ENCODE peak calls at places on chromosome 12, in four cellular contexts. E is upper lobe of left lung, T is adrenal gland, K is astrocyte. L is an unnamed sample.

GRCh38 chr12:75759842-75760260 is 248.4 kb upstream of the KRR1 start:
- DNase-seq in E (no peak), T (no peak), K (peak; percentile 91), L (peak; percentile 72)

GRCh38 chr12:53004178-53004577 is 2.1 kb upstream of the EIF4B start:
- DNase-seq in E (no peak), T (peak; percentile 62), K (no peak), L (no peak)

GRCh38 chr12:77847665-77848431 is 17.2 kb downstream of the NAV3 start:
- DNase-seq in E (no peak), T (no peak), K (peak; percentile 97), L (peak; percentile 78)

GRCh38 chr12:44157359-44157758 is 321.5 kb downstream of the TMEM117 start:
- DNase-seq in E (no peak), T (no peak), K (no peak), L (no peak)

GRCh38 chr12:62731378-62731710 is 203.6 kb downstream of the PPM1H start:
- DNase-seq in E (no peak), T (no peak), K (no peak), L (no peak)

GRCh38 chr12:15982071-15982470 is 70.9 kb downstream of the DERA start:
- DNase-seq in E (no peak), T (no peak), K (peak; percentile 10), L (no peak)

GRCh38 chr12:49632401-49632800 is 9.0 kb downstream of the PRPF40B start:
- DNase-seq in E (no peak), T (no peak), K (no peak), L (no peak)

GRCh38 chr12:117967512-117967911 is 1.3 kb downstream of the KSR2 start:
- DNase-seq in E (no peak), T (peak; percentile 51), K (no peak), L (no peak)

GRCh38 chr12:77153706-77154105 is 88.3 kb upstream of the E2F7 start:
- DNase-seq in E (no peak), T (no peak), K (no peak), L (no peak)

GRCh38 chr12:116582610-116583009 is 23.4 kb downstream of the MAP1LC3B2 start:
- DNase-seq in E (peak; percentile 64), T (no peak), K (peak; percentile 62), L (no peak)

GRCh38 chr12:52052471-52053186 is 1.4 kb downstream of the NR4A1 start:
- DNase-seq in E (no peak), T (peak; percentile 75), K (no peak), L (no peak)

GRCh38 chr12:104137902-104138746 is at the start of gene NFYB:
- DNase-seq in E (peak; percentile 97), T (peak; percentile 99), K (peak; percentile 98), L (peak; percentile 97)

GRCh38 chr12:122393822-122394221 is 28.6 kb downstream of the CLIP1 start:
- DNase-seq in E (no peak), T (no peak), K (no peak), L (no peak)

GRCh38 chr12:6074394-6074793 is 50.1 kb downstream of the VWF start:
- DNase-seq in E (no peak), T (no peak), K (no peak), L (no peak)

GRCh38 chr12:94289551-94290312 is 141.4 kb downstream of the PLXNC1 start:
- DNase-seq in E (no peak), T (peak; percentile 71), K (peak; percentile 77), L (peak; percentile 17)

GRCh38 chr12:105401198-105401597 is 70.7 kb downstream of the C12orf75 start:
- DNase-seq in E (no peak), T (no peak), K (no peak), L (no peak)

GRCh38 chr12:25552681-25553080 is 402 bp downstream of the LMNTD1 start:
- DNase-seq in E (no peak), T (no peak), K (peak; percentile 78), L (no peak)

GRCh38 chr12:93002278-93003054 is 73.4 kb upstream of the EEA1 start:
- DNase-seq in E (no peak), T (no peak), K (peak; percentile 98), L (no peak)

GRCh38 chr12:104683831-104684503 is 227.2 kb downstream of the CHST11 start:
- DNase-seq in E (no peak), T (no peak), K (no peak), L (no peak)

GRCh38 chr12:90111646-90112565 is 403.3 kb upstream of the ATP2B1 start:
- DNase-seq in E (no peak), T (no peak), K (no peak), L (no peak)

GRCh38 chr12:110531741-110532333 is 29.7 kb downstream of the RAD9B start:
- DNase-seq in E (no peak), T (no peak), K (peak; percentile 78), L (no peak)
- TF ChIP-seq CTCF in E (no peak), T (no peak), K (no peak), L (no peak)

DNA sequence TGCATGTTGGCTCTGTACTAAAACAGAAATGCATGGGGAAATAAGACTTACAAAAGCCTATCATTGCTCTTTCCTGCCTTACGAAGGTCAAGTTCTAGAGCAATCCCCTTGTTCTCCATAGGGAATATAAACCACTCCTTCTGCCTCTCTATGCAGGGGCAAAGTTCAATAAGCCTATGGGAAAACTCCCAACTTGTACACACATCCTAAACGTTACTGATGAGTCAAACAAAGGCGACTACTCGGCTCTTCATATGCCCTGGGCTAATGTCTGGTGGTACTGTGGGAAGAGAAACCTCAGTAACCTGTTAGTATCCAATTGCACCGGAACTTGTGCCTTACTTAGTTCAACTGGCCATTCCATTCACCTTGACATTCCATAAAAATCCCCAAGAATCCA is 32.7 kb downstream of the PRMT8 start:
- DNase-seq in E (no peak), T (no peak), K (no peak), L (no peak)
- H3K27ac ChIP-seq in E (no peak overlapping the region), T (no peak overlapping the region), K (no peak overlapping the region), L (no peak overlapping the region)

GRCh38 chr12:57853864-57854556 is 7.5 kb upstream of the CTDSP2 start:
- DNase-seq in E (no peak), T (no peak), K (no peak), L (no peak)

GRCh38 chr12:57850924-57851323 is 4.4 kb upstream of the CTDSP2 start:
- DNase-seq in E (no peak), T (no peak), K (no peak), L (no peak)

GRCh38 chr12:57852195-57852594 is 5.7 kb upstream of the CTDSP2 start:
- DNase-seq in E (no peak), T (no peak), K (no peak), L (no peak)

GRCh38 chr12:57851552-57852186 is 5.1 kb upstream of the CTDSP2 start:
- DNase-seq in E (no peak), T (no peak), K (no peak), L (no peak)

GRCh38 chr12:57852620-57853509 is 6.3 kb upstream of the CTDSP2 start:
- DNase-seq in E (peak; percentile 82), T (no peak), K (no peak), L (no peak)
- TF ChIP-seq CTCF in E (no peak), T (no peak), K (no peak), L (no peak)

GRCh38 chr12:69240625-69240984 is 1.2 kb downstream of the CPSF6 start:
- DNase-seq in E (no peak), T (no peak), K (no peak), L (peak; percentile 19)
- H3K27ac ChIP-seq in E (peak overlapping the region; percentile 92), T (peak overlapping the region; percentile 96), K (peak overlapping the region; percentile 86), L (peak overlapping the region; percentile 90)

GRCh38 chr12:123938679-123939480 is 33.8 kb downstream of the CCDC92 start:
- DNase-seq in E (no peak), T (no peak), K (no peak), L (no peak)
- TF ChIP-seq CTCF in E (no peak), T (no peak), K (peak; percentile 23), L (no peak)

GRCh38 chr12:124842800-124843510 is 20.7 kb downstream of the SCARB1 start:
- DNase-seq in E (no peak), T (no peak), K (no peak), L (no peak)
- H3K27ac ChIP-seq in E (peak overlapping the region; percentile 67), T (peak overlapping the region; percentile 93), K (no peak overlapping the region), L (peak overlapping the region; percentile 45)

DNA sequence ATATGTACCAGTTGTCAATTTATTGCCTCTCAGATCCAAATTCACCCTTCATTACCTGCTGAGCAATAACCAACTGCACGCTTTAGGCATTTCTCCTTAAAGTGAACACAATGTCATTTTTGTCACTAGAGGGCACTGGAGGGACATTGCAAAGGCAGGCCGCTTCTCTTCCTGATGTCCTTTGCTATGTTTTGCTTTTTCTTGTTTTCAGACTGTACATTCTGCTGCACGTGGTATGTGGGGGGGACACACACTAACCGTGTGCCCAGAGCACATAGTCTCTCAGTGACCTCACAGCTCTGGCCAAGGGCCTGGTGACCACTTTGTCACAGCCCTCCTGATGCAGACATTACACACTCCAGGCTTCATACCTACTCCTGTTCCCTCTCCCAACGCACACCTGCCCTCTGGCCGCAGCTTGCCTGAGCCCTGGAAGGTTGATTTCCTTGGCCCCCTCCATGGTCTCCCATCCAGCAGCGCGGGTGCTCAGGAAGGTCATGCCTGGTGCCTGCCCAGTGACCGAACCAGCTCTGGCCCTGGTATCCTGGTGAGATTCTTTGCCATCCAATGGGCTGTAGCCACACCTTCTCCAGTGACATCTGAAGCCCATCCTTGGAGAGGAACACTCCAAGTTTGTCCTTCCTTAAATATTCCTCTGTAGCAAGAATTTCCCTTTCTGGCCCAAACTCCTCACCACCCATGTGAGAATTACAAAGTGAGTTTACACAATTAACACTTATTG is 39.9 kb downstream of the MYO1H start:
- DNase-seq in E (no peak), T (no peak), K (no peak), L (no peak)
- TF ChIP-seq CTCF in E (peak; percentile 14), T (peak; percentile 21), K (peak; percentile 36), L (peak; percentile 37)

DNA sequence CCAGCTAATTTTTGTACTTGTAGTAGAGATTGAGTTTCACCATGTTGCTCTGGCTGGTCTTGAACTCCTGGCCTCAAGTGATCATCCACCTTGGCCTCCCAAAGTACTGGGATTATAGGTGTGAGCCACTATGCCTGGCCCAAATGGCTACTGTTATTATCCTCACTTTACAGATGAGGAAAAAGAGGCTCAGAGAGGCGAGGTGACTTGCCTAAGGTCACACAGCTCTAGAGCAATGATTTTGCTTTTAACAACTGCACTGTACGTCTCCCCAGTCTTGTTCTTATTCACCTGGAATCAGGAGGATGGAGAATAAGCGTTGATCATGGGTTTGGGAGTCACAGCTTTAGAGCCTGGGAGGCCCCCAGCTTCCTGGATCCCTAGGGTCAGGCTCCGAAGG is 69.8 kb upstream of the NCOR2 start:
- DNase-seq in E (no peak), T (no peak), K (no peak), L (no peak)
- H3K27ac ChIP-seq in E (no peak overlapping the region), T (no peak overlapping the region), K (no peak overlapping the region), L (peak overlapping the region; percentile 96)

GRCh38 chr12:4762773-4763172 is 42.6 kb downstream of the GALNT8 start:
- DNase-seq in E (no peak), T (no peak), K (no peak), L (no peak)

GRCh38 chr12:4767181-4767580 is 47.0 kb downstream of the GALNT8 start:
- DNase-seq in E (no peak), T (no peak), K (no peak), L (no peak)

GRCh38 chr12:4769073-4769472 is 48.9 kb downstream of the GALNT8 start:
- DNase-seq in E (no peak), T (no peak), K (no peak), L (no peak)

GRCh38 chr12:4766445-4766844 is 46.2 kb downstream of the GALNT8 start:
- DNase-seq in E (no peak), T (no peak), K (no peak), L (no peak)

GRCh38 chr12:4763549-4763948 is 43.3 kb downstream of the GALNT8 start:
- DNase-seq in E (peak; percentile 70), T (peak; percentile 62), K (no peak), L (no peak)
- TF ChIP-seq CTCF in E (no peak), T (no peak), K (no peak), L (no peak)